ENCODE peak calls at places on chromosomes 11 and 22, in eight cellular contexts. Z is activated T-cell treated with anti-CD3 and anti-CD28 coated beads, Interleukin-2, amount 50 U/mL, for 24 hours; K is heart left ventricle; P is neuronal stem cell; B is substantia nigra; E is ACHN; N is Caki2; I is NCI-H1105. G is an unnamed sample.

GRCh38 chr11:2302280-2302843 is 549 bp downstream of the TSPAN32 start:
- DNase-seq in Z (peak; percentile 66), K (no peak), P (no peak), B (no peak), E (no peak), N (no peak), I (no peak), G (peak; percentile 56)

GRCh38 chr22:48053973-48054372 is 1291.5 kb downstream of the TBC1D22A start:
- DNase-seq in Z (no peak), K (no peak), P (no peak), B (no peak), E (no peak), N (no peak), I (no peak), G (no peak)

GRCh38 chr22:43993072-43993760 is 30.9 kb upstream of the PARVB start:
- DNase-seq in Z (peak; percentile 73), K (peak; percentile 44), P (peak; percentile 53), B (peak; percentile 23), E (peak; percentile 50), N (peak; percentile 41), I (peak; percentile 20), G (peak; percentile 52)

GRCh38 chr22:48577014-48577690 is 1250.5 kb downstream of the BRD1 start:
- DNase-seq in Z (no peak), K (no peak), P (no peak), B (peak; percentile 13), E (no peak), N (no peak), I (peak; percentile 38), G (peak; percentile 37)

GRCh38 chr11:26950260-26950719 is 43.6 kb upstream of the FIBIN start:
- DNase-seq in Z (no peak), K (no peak), P (no peak), B (no peak), E (no peak), N (no peak), I (no peak), G (peak; percentile 34)

GRCh38 chr22:25747245-25747944 is 5.4 kb downstream of the MYO18B start:
- DNase-seq in Z (no peak), K (peak; percentile 81), P (no peak), B (no peak), E (peak; percentile 84), N (peak; percentile 100), I (no peak), G (no peak)

GRCh38 chr11:109421981-109422590 is at the start of gene C11orf87:
- DNase-seq in Z (no peak), K (no peak), P (peak; percentile 17), B (no peak), E (no peak), N (no peak), I (peak; percentile 33), G (peak; percentile 33)

GRCh38 chr22:25081409-25081824 is 118.2 kb upstream of the CRYBB3 start:
- DNase-seq in Z (peak; percentile 66), K (no peak), P (no peak), B (no peak), E (peak; percentile 28), N (peak; percentile 41), I (peak; percentile 17), G (no peak)

GRCh38 chr22:30866216-30866615 is 102.4 kb downstream of the MORC2 start:
- DNase-seq in Z (peak; percentile 11), K (no peak), P (no peak), B (no peak), E (no peak), N (no peak), I (no peak), G (no peak)

GRCh38 chr11:44566559-44566949 is 1.1 kb downstream of the CD82 start:
- DNase-seq in Z (no peak), K (no peak), P (no peak), B (no peak), E (no peak), N (no peak), I (no peak), G (no peak)

GRCh38 chr11:74072286-74072685 is 63.4 kb upstream of the UCP3 start:
- DNase-seq in Z (no peak), K (no peak), P (no peak), B (no peak), E (no peak), N (no peak), I (no peak), G (no peak)

GRCh38 chr22:27687984-27688545 is 113.5 kb downstream of the MN1 start:
- DNase-seq in Z (no peak), K (no peak), P (no peak), B (no peak), E (peak; percentile 3), N (peak; percentile 80), I (no peak), G (no peak)

GRCh38 chr11:123253909-123254308 is 58.9 kb upstream of the CLMP start:
- DNase-seq in Z (no peak), K (no peak), P (no peak), B (no peak), E (no peak), N (no peak), I (no peak), G (no peak)

GRCh38 chr22:21629262-21630149 is at the start of gene YDJC:
- DNase-seq in Z (peak; percentile 97), K (peak; percentile 93), P (peak; percentile 89), B (peak; percentile 87), E (peak; percentile 90), N (peak; percentile 90), I (peak; percentile 86), G (peak; percentile 95)

GRCh38 chr11:33542921-33543320 is 157.7 kb downstream of the C11orf91 start:
- DNase-seq in Z (peak; percentile 50), K (no peak), P (peak; percentile 29), B (peak; percentile 39), E (peak; percentile 37), N (peak; percentile 26), I (no peak), G (peak; percentile 58)

GRCh38 chr11:35458846-35459245 is 39.5 kb upstream of the SLC1A2 start:
- DNase-seq in Z (no peak), K (no peak), P (no peak), B (no peak), E (no peak), N (no peak), I (no peak), G (no peak)

GRCh38 chr22:16914006-16914405 is 88.8 kb upstream of the XKR3 start:
- DNase-seq in Z (no peak), K (no peak), P (no peak), B (no peak), E (no peak), N (no peak), I (no peak), G (no peak)

GRCh38 chr11:57647368-57647767 is 2.3 kb downstream of the YPEL4 start:
- DNase-seq in Z (no peak), K (no peak), P (no peak), B (no peak), E (no peak), N (no peak), I (peak; percentile 21), G (no peak)

GRCh38 chr11:925158-925495 is 543 bp upstream of the AP2A2 start:
- DNase-seq in Z (no peak), K (peak; percentile 47), P (no peak), B (no peak), E (no peak), N (no peak), I (no peak), G (peak; percentile 65)

GRCh38 chr11:50169634-50170033 is 137.0 kb downstream of the OR4C45 start:
- DNase-seq in Z (no peak), K (no peak), P (no peak), B (no peak), E (no peak), N (no peak), I (peak; percentile 11), G (no peak)

GRCh38 chr22:38777087-38777671 is 16.8 kb downstream of the DNAL4 start:
- DNase-seq in Z (no peak), K (no peak), P (no peak), B (no peak), E (no peak), N (no peak), I (no peak), G (no peak)

GRCh38 chr22:29330753-29331152 is 15.3 kb upstream of the RASL10A start:
- DNase-seq in Z (no peak), K (peak; percentile 62), P (no peak), B (no peak), E (no peak), N (no peak), I (no peak), G (no peak)

GRCh38 chr11:46247664-46248063 is 29.8 kb upstream of the CREB3L1 start:
- DNase-seq in Z (no peak), K (no peak), P (peak; percentile 48), B (no peak), E (peak; percentile 71), N (peak; percentile 19), I (peak; percentile 72), G (no peak)

GRCh38 chr22:49768961-49769690 is 58.5 kb downstream of the BRD1 start:
- DNase-seq in Z (no peak), K (peak; percentile 39), P (no peak), B (peak; percentile 15), E (no peak), N (no peak), I (no peak), G (peak; percentile 52)

GRCh38 chr22:32097018-32097417 is 54.0 kb downstream of the SLC5A1 start:
- DNase-seq in Z (no peak), K (no peak), P (no peak), B (no peak), E (no peak), N (no peak), I (no peak), G (no peak)

GRCh38 chr11:110376711-110377324 is 52.9 kb upstream of the FDX1 start:
- DNase-seq in Z (peak; percentile 39), K (peak; percentile 78), P (peak; percentile 64), B (peak; percentile 31), E (peak; percentile 84), N (peak; percentile 79), I (peak; percentile 95), G (peak; percentile 74)

GRCh38 chr11:65743928-65744698 is 23.5 kb upstream of the RNASEH2C start:
- DNase-seq in Z (no peak), K (no peak), P (no peak), B (no peak), E (peak; percentile 10), N (no peak), I (no peak), G (no peak)

G was measured in lower lobe of right lung.